ENCODE peak calls at places on chromosomes 3 and 15, in four cellular contexts. E is ovary, V is tibial nerve, K is right cardiac atrium. Y is an unnamed sample.

GRCh38 chr3:69855436-69856162 is 116.3 kb downstream of the MITF start:
- DNase-seq in E (no peak), V (no peak), K (no peak), Y (no peak)

GRCh38 chr15:63233667-63234419 is 43.6 kb upstream of the APH1B start:
- DNase-seq in E (no peak), V (no peak), K (no peak), Y (no peak)

GRCh38 chr3:100492810-100493140 is 356 bp downstream of the TMEM45A start:
- DNase-seq in E (no peak), V (no peak), K (no peak), Y (no peak)

GRCh38 chr3:188270423-188270972 is 116.5 kb downstream of the LPP start:
- DNase-seq in E (no peak), V (no peak), K (no peak), Y (no peak)

GRCh38 chr3:56762718-56763117 is 39.0 kb downstream of the ARHGEF3 start:
- DNase-seq in E (no peak), V (no peak), K (no peak), Y (no peak)

GRCh38 chr3:30626443-30627181 is 20.2 kb downstream of the TGFBR2 start:
- DNase-seq in E (no peak), V (no peak), K (no peak), Y (no peak)

GRCh38 chr3:11624704-11625375 is 18.9 kb downstream of the VGLL4 start:
- DNase-seq in E (no peak), V (no peak), K (no peak), Y (no peak)

GRCh38 chr15:39128746-39129145 is 452.1 kb upstream of the THBS1 start:
- DNase-seq in E (no peak), V (no peak), K (no peak), Y (no peak)

GRCh38 chr3:182104811-182105316 is 393.1 kb downstream of the SOX2 start:
- DNase-seq in E (no peak), V (no peak), K (no peak), Y (no peak)

GRCh38 chr3:152258448-152259302 is 10.1 kb upstream of the MBNL1 start:
- DNase-seq in E (peak; percentile 47), V (no peak), K (peak; percentile 56), Y (no peak)

GRCh38 chr3:133037440-133037839 is 751 bp upstream of the TMEM108 start:
- DNase-seq in E (no peak), V (no peak), K (no peak), Y (no peak)

GRCh38 chr3:29453278-29453961 is 172.5 kb downstream of the RBMS3 start:
- DNase-seq in E (no peak), V (no peak), K (peak; percentile 61), Y (no peak)

GRCh38 chr15:29139540-29140459 is 129.8 kb downstream of the NSMCE3 start:
- DNase-seq in E (peak; percentile 49), V (peak; percentile 10), K (peak; percentile 77), Y (no peak)

GRCh38 chr15:94346272-94346671 is 114.9 kb downstream of the MCTP2 start:
- DNase-seq in E (no peak), V (no peak), K (no peak), Y (no peak)

GRCh38 chr3:44802006-44802405 is 40.4 kb downstream of the KIF15 start:
- DNase-seq in E (no peak), V (no peak), K (no peak), Y (no peak)

GRCh38 chr3:11548721-11549131 is 95.0 kb downstream of the VGLL4 start:
- DNase-seq in E (peak; percentile 54), V (no peak), K (no peak), Y (no peak)

GRCh38 chr15:69170597-69170996 is 10.2 kb downstream of the GLCE start:
- DNase-seq in E (no peak), V (no peak), K (no peak), Y (no peak)

GRCh38 chr3:108008931-108009635 is 81.7 kb downstream of the CD47 start:
- DNase-seq in E (no peak), V (no peak), K (no peak), Y (no peak)

GRCh38 chr3:167941234-167941995 is 154.3 kb downstream of the GOLIM4 start:
- DNase-seq in E (no peak), V (peak; percentile 15), K (no peak), Y (no peak)

GRCh38 chr3:100210777-100211145 is 50.0 kb upstream of the TBC1D23 start:
- DNase-seq in E (no peak), V (no peak), K (no peak), Y (no peak)

GRCh38 chr15:32887090-32887489 is 169.3 kb downstream of the GREM1 start:
- DNase-seq in E (no peak), V (no peak), K (no peak), Y (no peak)

GRCh38 chr15:64851503-64851840 is 9.8 kb downstream of the PLEKHO2 start:
- DNase-seq in E (no peak), V (no peak), K (no peak), Y (no peak)

GRCh38 chr15:64847876-64848716 is 6.4 kb downstream of the PLEKHO2 start:
- DNase-seq in E (no peak), V (no peak), K (no peak), Y (no peak)

GRCh38 chr15:64854041-64854440 is 12.3 kb downstream of the PLEKHO2 start:
- DNase-seq in E (no peak), V (no peak), K (no peak), Y (no peak)

GRCh38 chr15:64847448-64847847 is 5.7 kb downstream of the PLEKHO2 start:
- DNase-seq in E (no peak), V (no peak), K (no peak), Y (no peak)

DNA sequence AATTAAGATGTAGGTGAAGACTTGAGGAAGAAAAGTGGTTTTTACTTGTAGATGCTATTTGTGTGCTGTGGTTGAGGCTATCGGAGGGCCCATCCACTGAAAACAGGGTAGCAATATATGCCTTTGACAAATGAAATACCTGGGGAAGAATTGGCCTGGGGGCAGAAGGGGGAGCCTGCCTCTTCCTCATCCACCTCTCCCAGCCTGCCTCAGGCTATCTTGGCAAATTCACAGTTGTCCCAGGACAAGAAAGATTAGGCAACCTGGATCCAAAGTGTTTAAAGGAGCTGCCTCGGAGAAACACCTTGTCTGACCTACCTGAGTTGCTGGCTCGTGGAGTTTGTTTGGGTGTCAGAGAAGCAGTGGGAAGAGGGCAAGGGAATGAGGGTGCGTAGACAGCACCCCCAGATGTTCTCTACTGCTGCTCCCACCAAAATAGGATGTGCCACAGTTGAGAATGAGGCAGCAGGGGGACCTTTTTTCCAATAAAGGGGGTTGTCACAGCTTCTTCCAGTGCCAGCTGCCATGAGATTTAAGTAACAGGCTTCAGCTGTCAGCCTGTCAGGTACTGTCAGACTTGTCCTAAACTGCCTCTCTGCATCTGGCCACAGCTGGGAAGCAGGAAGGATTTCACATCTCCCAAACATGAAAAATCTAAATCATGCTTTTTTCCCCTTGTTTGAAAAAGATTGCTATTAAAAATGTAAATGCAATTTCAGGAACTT is 9.2 kb downstream of the PLEKHO2 start:
- DNase-seq in E (no peak), V (no peak), K (no peak), Y (no peak)
- H3K27ac ChIP-seq in E (no peak overlapping the region), V (peak overlapping the region; percentile 15), K (peak overlapping the region; percentile 74), Y (peak overlapping the region; percentile 83)

DNA sequence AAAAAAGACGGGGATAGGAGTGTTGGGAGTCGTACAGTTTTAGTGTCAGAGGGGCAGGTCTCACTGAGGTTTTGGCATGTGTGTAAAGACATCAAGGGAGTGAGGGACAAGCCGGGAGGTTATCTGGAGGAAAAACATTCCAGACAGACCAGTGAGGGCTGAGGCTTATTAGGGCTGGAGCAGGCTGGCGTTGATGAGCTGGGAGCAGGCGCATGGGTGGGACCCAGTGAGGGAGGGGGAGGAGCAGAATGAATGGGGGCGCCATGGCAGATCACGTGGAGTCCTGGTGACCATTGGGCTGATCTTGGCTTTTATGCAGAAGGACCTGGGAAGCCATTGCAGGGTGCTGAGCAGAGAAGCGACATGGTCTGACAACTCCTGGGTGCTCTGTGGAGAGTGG is 180.2 kb downstream of the SLCO3A1 start:
- DNase-seq in E (no peak), V (no peak), K (peak; percentile 65), Y (no peak)
- H3K4me1 ChIP-seq in E (peaks cover 7% of the 10 kb centered on the region), V (no peaks in the 10 kb centered on the region), K (peaks cover 14% of the 10 kb centered on the region), Y (no peaks in the 10 kb centered on the region)

DNA sequence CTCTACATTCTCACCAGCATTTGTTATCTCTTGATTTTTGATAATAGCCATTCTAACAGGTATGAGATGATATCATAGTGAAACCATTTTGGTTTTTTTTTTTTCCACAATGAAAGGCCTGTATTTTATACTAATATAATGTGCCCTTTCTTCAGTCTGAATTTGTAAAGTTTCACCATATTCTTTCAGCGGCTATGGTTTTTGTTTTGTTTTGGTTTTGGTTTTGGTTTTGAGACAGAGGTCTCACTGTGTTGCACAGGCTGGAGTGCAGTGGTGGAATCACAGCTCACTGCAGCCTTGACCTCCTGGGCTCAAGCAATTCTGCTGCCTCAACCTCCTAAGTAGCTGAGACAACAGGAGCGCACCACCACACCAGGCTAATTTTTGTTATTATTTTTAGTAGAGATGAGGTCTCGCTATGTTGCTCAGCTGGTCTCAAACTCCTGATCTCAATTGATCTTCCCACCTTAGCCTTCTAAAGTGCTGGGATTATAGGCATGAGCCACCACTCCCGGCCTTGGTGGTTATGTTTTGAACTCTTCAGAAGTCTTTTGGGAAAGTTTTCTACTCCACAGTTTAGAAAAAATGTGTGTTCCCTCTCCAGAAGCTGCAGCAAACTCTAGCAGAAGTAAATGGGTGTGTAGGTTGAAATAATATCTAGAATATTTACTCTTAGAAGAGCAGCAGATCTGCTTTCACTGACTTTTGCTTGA is 110.2 kb upstream of the UMPS start:
- DNase-seq in E (no peak), V (no peak), K (no peak), Y (no peak)
- H3K27ac ChIP-seq in E (no peak overlapping the region), V (no peak overlapping the region), K (peak overlapping the region; percentile 61), Y (peak overlapping the region; percentile 8)

DNA sequence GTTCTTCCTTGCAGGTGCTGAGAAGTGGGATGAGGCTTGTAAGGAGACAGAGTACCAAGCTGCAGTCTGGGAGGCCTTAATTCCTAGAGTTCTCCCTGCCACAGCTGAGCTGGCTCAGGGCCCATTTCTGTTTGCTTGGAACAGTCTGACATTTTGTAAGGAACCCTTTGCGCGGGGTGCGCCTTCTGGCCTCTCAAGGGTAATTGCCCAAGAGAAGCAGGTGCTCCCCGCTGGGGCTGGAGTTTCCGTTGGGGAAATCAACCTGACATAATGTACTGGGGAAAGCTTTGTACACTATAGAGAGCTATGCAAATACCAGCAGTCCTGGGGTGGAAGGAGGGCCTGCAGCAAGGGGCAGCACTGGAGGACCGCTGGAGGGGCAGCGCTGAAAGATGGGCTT is 83.6 kb downstream of the HMG20A start:
- DNase-seq in E (no peak), V (peak; percentile 40), K (no peak), Y (no peak)
- H3K4me1 ChIP-seq in E (peaks cover 19% of the 10 kb centered on the region), V (peaks cover 13% of the 10 kb centered on the region), K (peaks cover 34% of the 10 kb centered on the region), Y (peaks cover 30% of the 10 kb centered on the region)

GRCh38 chr3:151228291-151229125 is 25.5 kb upstream of the GPR171 start:
- DNase-seq in E (no peak), V (no peak), K (no peak), Y (no peak)
- H3K27ac ChIP-seq in E (no peak overlapping the region), V (no peak overlapping the region), K (no peak overlapping the region), Y (peak overlapping the region; percentile 71)